ENCODE peak calls at places on chromosome 9, in nine cellular contexts. R, Q, I, O, N, Y, S, M and W are unnamed samples.

GRCh38 chr9:79611091-79611614 is 39.4 kb downstream of the TLE4 start:
- DNase-seq in R (no peak), Q (peak), I (no peak), O (no peak), N (peak), Y (no peak), S (no peak), M (no peak), W (no peak)

GRCh38 chr9:133934512-133935221 is 57.5 kb downstream of the VAV2 start:
- DNase-seq in R (no peak), Q (no peak), I (no peak), O (no peak), N (no peak), Y (no peak), S (no peak), M (no peak), W (no peak)

GRCh38 chr9:11064853-11065252 is 452.1 kb upstream of the PTPRD start:
- DNase-seq in R (no peak), Q (no peak), I (no peak), O (no peak), N (no peak), Y (no peak), S (no peak), M (no peak), W (no peak)

GRCh38 chr9:34375901-34376595 is 650 bp downstream of the MYORG start:
- DNase-seq in R (no peak), Q (no peak), I (no peak), O (peak), N (peak), Y (peak), S (peak), M (peak), W (peak)

GRCh38 chr9:30015073-30015472 is 2369.4 kb upstream of the ACO1 start:
- DNase-seq in R (no peak), Q (no peak), I (no peak), O (no peak), N (no peak), Y (no peak), S (no peak), M (no peak), W (no peak)

GRCh38 chr9:113532809-113533190 is 69.3 kb downstream of the RGS3 start:
- DNase-seq in R (no peak), Q (no peak), I (no peak), O (no peak), N (no peak), Y (no peak), S (no peak), M (no peak), W (no peak)

GRCh38 chr9:86948153-86948929 is 1.0 kb upstream of the GAS1 start:
- DNase-seq in R (no peak), Q (peak), I (peak), O (peak), N (no peak), Y (peak), S (peak), M (peak), W (peak)

GRCh38 chr9:135301271-135302263 is 178.0 kb upstream of the PPP1R26 start:
- DNase-seq in R (no peak), Q (no peak), I (no peak), O (no peak), N (no peak), Y (no peak), S (no peak), M (no peak), W (no peak)

GRCh38 chr9:26292943-26293342 is 599.7 kb downstream of the CAAP1 start:
- DNase-seq in R (no peak), Q (peak), I (no peak), O (no peak), N (no peak), Y (no peak), S (no peak), M (no peak), W (no peak)

GRCh38 chr9:93662952-93663572 is 86.7 kb downstream of the PHF2 start:
- DNase-seq in R (no peak), Q (no peak), I (no peak), O (no peak), N (no peak), Y (no peak), S (no peak), M (no peak), W (no peak)

GRCh38 chr9:28774433-28775029 is 1201.2 kb upstream of the C9orf72 start:
- DNase-seq in R (no peak), Q (no peak), I (no peak), O (peak), N (no peak), Y (no peak), S (no peak), M (no peak), W (no peak)

GRCh38 chr9:7507539-7508251 is 291.9 kb downstream of the DMAC1 start:
- DNase-seq in R (no peak), Q (no peak), I (no peak), O (no peak), N (no peak), Y (no peak), S (no peak), M (no peak), W (no peak)

GRCh38 chr9:87602933-87603643 is 105.4 kb downstream of the DAPK1 start:
- DNase-seq in R (no peak), Q (no peak), I (no peak), O (no peak), N (no peak), Y (no peak), S (no peak), M (no peak), W (no peak)

GRCh38 chr9:99184073-99184426 is 37.7 kb downstream of the ALG2 start:
- DNase-seq in R (no peak), Q (no peak), I (no peak), O (no peak), N (no peak), Y (no peak), S (no peak), M (no peak), W (no peak)